ENCODE peak calls at places on chromosome 7, in nine cellular contexts. I, G, Y, Q, P, K, R, F and W are unnamed samples.

GRCh38 chr7:29156798-29157461 is 10.6 kb upstream of the CPVL start:
- DNase-seq in I (peak), G (no peak), Y (no peak), Q (no peak), P (no peak), K (no peak), R (no peak), F (no peak), W (no peak)

GRCh38 chr7:151863386-151864079 is 13.4 kb downstream of the PRKAG2 start:
- DNase-seq in I (no peak), G (no peak), Y (peak), Q (peak), P (no peak), K (no peak), R (no peak), F (no peak), W (no peak)

GRCh38 chr7:105677803-105678583 is 96.7 kb upstream of the EFCAB10 start:
- DNase-seq in I (peak), G (no peak), Y (no peak), Q (no peak), P (no peak), K (no peak), R (no peak), F (no peak), W (no peak)

GRCh38 chr7:36040679-36041078 is 112.4 kb upstream of the EEPD1 start:
- DNase-seq in I (no peak), G (peak), Y (no peak), Q (no peak), P (no peak), K (no peak), R (no peak), F (no peak), W (peak)

GRCh38 chr7:37284805-37285211 is 163.9 kb downstream of the ELMO1 start:
- DNase-seq in I (peak), G (no peak), Y (peak), Q (peak), P (peak), K (no peak), R (peak), F (no peak), W (no peak)

GRCh38 chr7:117435475-117436043 is 8.3 kb upstream of the ASZ1 start:
- DNase-seq in I (peak), G (peak), Y (no peak), Q (no peak), P (no peak), K (no peak), R (no peak), F (peak), W (no peak)

GRCh38 chr7:39622609-39623311 is 612 bp upstream of the RALA start:
- DNase-seq in I (no peak), G (no peak), Y (no peak), Q (no peak), P (no peak), K (no peak), R (peak), F (no peak), W (no peak)

GRCh38 chr7:42869131-42870020 is 42.5 kb downstream of the C7orf25 start:
- DNase-seq in I (no peak), G (peak), Y (no peak), Q (no peak), P (no peak), K (no peak), R (no peak), F (no peak), W (no peak)

GRCh38 chr7:140416560-140416959 is 12.7 kb downstream of the RAB19 start:
- DNase-seq in I (no peak), G (no peak), Y (no peak), Q (no peak), P (no peak), K (no peak), R (no peak), F (no peak), W (no peak)

GRCh38 chr7:138151731-138152577 is 75.7 kb downstream of the AKR1D1 start:
- DNase-seq in I (no peak), G (no peak), Y (no peak), Q (no peak), P (no peak), K (no peak), R (no peak), F (no peak), W (peak)

GRCh38 chr7:117564080-117564479 is 84.3 kb downstream of the CFTR start:
- DNase-seq in I (no peak), G (no peak), Y (no peak), Q (no peak), P (no peak), K (no peak), R (no peak), F (no peak), W (no peak)

GRCh38 chr7:155763721-155764431 is 48.4 kb downstream of the SHH start:
- DNase-seq in I (peak), G (peak), Y (no peak), Q (no peak), P (peak), K (peak), R (no peak), F (no peak), W (peak)

GRCh38 chr7:50370884-50371283 is 66.4 kb downstream of the IKZF1 start:
- DNase-seq in I (no peak), G (no peak), Y (no peak), Q (no peak), P (no peak), K (no peak), R (no peak), F (no peak), W (no peak)

GRCh38 chr7:98288064-98288823 is 6.8 kb downstream of the BRI3 start:
- DNase-seq in I (no peak), G (no peak), Y (peak), Q (peak), P (no peak), K (no peak), R (no peak), F (no peak), W (no peak)

GRCh38 chr7:7639847-7640220 is 718 bp upstream of the UMAD1 start:
- DNase-seq in I (peak), G (peak), Y (no peak), Q (no peak), P (no peak), K (no peak), R (peak), F (no peak), W (peak)

GRCh38 chr7:333399-333776 is 43.4 kb downstream of the FOXL3 start:
- DNase-seq in I (peak), G (no peak), Y (no peak), Q (peak), P (peak), K (peak), R (peak), F (no peak), W (peak)

GRCh38 chr7:99141756-99142726 is 1.9 kb downstream of the SMURF1 start:
- DNase-seq in I (peak), G (peak), Y (peak), Q (peak), P (peak), K (peak), R (peak), F (no peak), W (peak)

GRCh38 chr7:99392659-99393362 is 15.6 kb downstream of the PDAP1 start:
- DNase-seq in I (peak), G (peak), Y (peak), Q (peak), P (peak), K (peak), R (no peak), F (no peak), W (no peak)

GRCh38 chr7:111433426-111433825 is 128.9 kb downstream of the IMMP2L start:
- DNase-seq in I (no peak), G (no peak), Y (no peak), Q (no peak), P (no peak), K (no peak), R (no peak), F (no peak), W (no peak)

GRCh38 chr7:1225462-1226154 is 7.1 kb upstream of the UNCX start:
- DNase-seq in I (no peak), G (no peak), Y (no peak), Q (no peak), P (no peak), K (no peak), R (peak), F (no peak), W (peak)

GRCh38 chr7:39950473-39951155 is 558 bp downstream of the CDK13 start:
- DNase-seq in I (peak), G (peak), Y (peak), Q (peak), P (peak), K (peak), R (no peak), F (no peak), W (peak)

GRCh38 chr7:17242504-17242903 is 55.9 kb upstream of the AHR start:
- DNase-seq in I (no peak), G (no peak), Y (no peak), Q (no peak), P (no peak), K (no peak), R (no peak), F (no peak), W (no peak)

GRCh38 chr7:117347962-117348672 is 25.3 kb upstream of the WNT2 start:
- DNase-seq in I (no peak), G (no peak), Y (no peak), Q (no peak), P (no peak), K (no peak), R (no peak), F (no peak), W (no peak)

GRCh38 chr7:1475393-1475792 is 16.1 kb upstream of the MICALL2 start:
- DNase-seq in I (no peak), G (no peak), Y (no peak), Q (no peak), P (no peak), K (no peak), R (no peak), F (no peak), W (no peak)

GRCh38 chr7:29557954-29558353 is 5.7 kb upstream of the PRR15 start:
- DNase-seq in I (no peak), G (no peak), Y (no peak), Q (no peak), P (no peak), K (no peak), R (no peak), F (no peak), W (peak)

GRCh38 chr7:55966851-55967250 is 2.5 kb downstream of the NIPSNAP2 start:
- DNase-seq in I (peak), G (no peak), Y (no peak), Q (peak), P (no peak), K (no peak), R (no peak), F (no peak), W (no peak)

GRCh38 chr7:55964261-55964801 is at the start of gene NIPSNAP2:
- DNase-seq in I (peak), G (no peak), Y (no peak), Q (peak), P (no peak), K (peak), R (peak), F (no peak), W (peak)

GRCh38 chr7:55964802-55965470 is 551 bp downstream of the NIPSNAP2 start:
- DNase-seq in I (peak), G (no peak), Y (peak), Q (peak), P (peak), K (peak), R (peak), F (no peak), W (peak)

GRCh38 chr7:55963584-55964168 is 709 bp upstream of the NIPSNAP2 start:
- DNase-seq in I (no peak), G (no peak), Y (no peak), Q (no peak), P (no peak), K (no peak), R (no peak), F (no peak), W (no peak)

GRCh38 chr7:55965805-55966421 is 1.5 kb downstream of the NIPSNAP2 start:
- DNase-seq in I (peak), G (no peak), Y (no peak), Q (peak), P (peak), K (peak), R (no peak), F (no peak), W (no peak)
- H3K4me3 ChIP-seq in I (peak), G (peak), Y (peak), Q (no peak), P (peak), K (no peak), R (peak), F (no peak), W (no peak)

GRCh38 chr7:149310113-149310836 is 48.3 kb downstream of the ZNF783 start:
- DNase-seq in I (peak), G (peak), Y (no peak), Q (no peak), P (no peak), K (peak), R (peak), F (peak), W (peak)
- TF ChIP-seq CTCF in I (peak), G (peak), Y (peak), Q (peak), P (peak), K (peak), R (peak), F (peak), W (peak)

GRCh38 chr7:101099969-101100781 is 14.9 kb downstream of the TRIM56 start:
- DNase-seq in I (peak), G (peak), Y (peak), Q (peak), P (peak), K (peak), R (peak), F (peak), W (peak)
- H3K4me3 ChIP-seq in I (no peak), G (no peak), Y (no peak), Q (no peak), P (no peak), K (no peak), R (no peak), F (no peak), W (peak)

GRCh38 chr7:115146148-115146547 is 224.3 kb downstream of the MDFIC start:
- DNase-seq in I (no peak), G (no peak), Y (no peak), Q (peak), P (no peak), K (no peak), R (no peak), F (peak), W (no peak)
- TF ChIP-seq CTCF in I (no peak), G (no peak), Y (no peak), Q (peak), P (no peak), K (no peak), R (no peak), F (no peak), W (no peak)

DNA sequence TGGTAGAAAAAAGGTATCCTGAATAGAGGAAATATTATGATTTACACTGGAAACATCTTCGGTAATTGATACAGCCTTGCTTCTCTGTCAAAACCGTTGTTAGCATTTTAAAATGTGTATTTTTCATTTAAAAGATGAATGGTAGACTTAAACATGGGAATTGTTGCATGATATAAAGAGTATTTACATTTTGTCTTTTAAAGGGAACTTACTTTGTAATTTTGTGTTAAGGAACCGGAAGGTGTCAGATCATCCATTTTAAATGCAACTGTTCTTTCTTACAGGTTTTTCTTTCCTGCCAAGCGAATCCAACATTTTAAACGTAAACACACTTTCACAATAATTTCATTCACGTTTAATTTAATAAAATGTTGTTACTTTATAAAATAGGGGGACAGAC is 1.8 kb upstream of the IGF2BP3 start:
- DNase-seq in I (no peak), G (no peak), Y (no peak), Q (no peak), P (no peak), K (no peak), R (no peak), F (no peak), W (no peak)
- H3K4me3 ChIP-seq in I (peak), G (peak), Y (no peak), Q (no peak), P (no peak), K (peak), R (peak), F (peak), W (peak)

GRCh38 chr7:3762146-3762831 is 461.2 kb downstream of the SDK1 start:
- DNase-seq in I (no peak), G (no peak), Y (no peak), Q (no peak), P (no peak), K (no peak), R (no peak), F (no peak), W (no peak)
- TF ChIP-seq CTCF in I (no peak), G (no peak), Y (no peak), Q (no peak), P (no peak), K (no peak), R (no peak), F (no peak), W (no peak)